ENCODE peak calls at places on chromosomes 5 and 9, in eight cellular contexts. U is hypothalamus, P is omental fat pad, L is left ventricle myocardium inferior, D is HFFc6, N is brain microvascular endothelial cell, H is midbrain, X is stromal cell of bone marrow. J is an unnamed sample.

GRCh38 chr9:123335227-123335985 is 20.6 kb upstream of the CRB2 start:
- DNase-seq in U (no peak), P (no peak), L (no peak), D (peak), N (peak), H (no peak), X (peak), J (peak)

GRCh38 chr9:92870289-92870688 is 7.5 kb downstream of the ZNF484 start:
- DNase-seq in U (no peak), P (no peak), L (no peak), D (no peak), N (no peak), H (no peak), X (no peak), J (no peak)

GRCh38 chr9:108707120-108707519 is 148.7 kb downstream of the ACTL7B start:
- DNase-seq in U (no peak), P (no peak), L (no peak), D (no peak), N (no peak), H (no peak), X (no peak), J (no peak)

GRCh38 chr9:86406366-86406765 is 52.2 kb upstream of the TUT7 start:
- DNase-seq in U (no peak), P (no peak), L (no peak), D (peak), N (peak), H (no peak), X (no peak), J (no peak)

GRCh38 chr9:126781717-126782388 is 23.0 kb upstream of the ZBTB43 start:
- DNase-seq in U (peak), P (peak), L (peak), D (peak), N (peak), H (peak), X (peak), J (peak)

GRCh38 chr5:2891781-2892180 is 140.3 kb upstream of the IRX2 start:
- DNase-seq in U (no peak), P (no peak), L (no peak), D (no peak), N (no peak), H (no peak), X (no peak), J (no peak)

GRCh38 chr5:55149396-55149795 is 10.6 kb upstream of the GPX8 start:
- DNase-seq in U (no peak), P (no peak), L (no peak), D (no peak), N (no peak), H (no peak), X (no peak), J (no peak)

GRCh38 chr9:6226696-6227095 is 11.1 kb downstream of the IL33 start:
- DNase-seq in U (no peak), P (no peak), L (no peak), D (no peak), N (peak), H (no peak), X (no peak), J (peak)

GRCh38 chr9:5453004-5453403 is 2.7 kb downstream of the CD274 start:
- DNase-seq in U (no peak), P (no peak), L (no peak), D (no peak), N (no peak), H (no peak), X (no peak), J (no peak)

J was measured in astrocyte of the cerebellum.